ENCODE peak calls at places on chromosomes 7 and 10, in four cellular contexts. N is foreskin keratinocyte, B is Peyer's patch, V is IMR-90. K is an unnamed sample.
A peak's percentile ranks its signal among the peaks of the same experiment; 100 is the strongest.

GRCh38 chr7:157474685-157475084 is 137.9 kb downstream of the DNAJB6 start:
- DNase-seq in N (no peak), B (no peak), V (no peak), K (no peak)

GRCh38 chr7:107070710-107071109 is 26.2 kb downstream of the PRKAR2B start:
- DNase-seq in N (no peak), B (no peak), V (no peak), K (no peak)

GRCh38 chr7:71050492-71050891 is 81.5 kb upstream of the GALNT17 start:
- DNase-seq in N (no peak), B (no peak), V (no peak), K (no peak)

GRCh38 chr7:123588376-123588775 is 13.2 kb upstream of the ASB15 start:
- DNase-seq in N (no peak), B (no peak), V (no peak), K (no peak)

GRCh38 chr7:31466036-31466435 is 47.9 kb upstream of the ITPRID1 start:
- DNase-seq in N (no peak), B (no peak), V (no peak), K (no peak)

GRCh38 chr10:89550509-89550908 is 15.1 kb upstream of the SLC16A12 start:
- DNase-seq in N (no peak), B (no peak), V (peak; percentile 57), K (no peak)

GRCh38 chr7:44100458-44101303 is 3.5 kb upstream of the AEBP1 start:
- DNase-seq in N (no peak), B (peak; percentile 41), V (peak; percentile 78), K (no peak)

GRCh38 chr7:24192701-24193100 is 91.3 kb upstream of the NPY start:
- DNase-seq in N (no peak), B (no peak), V (no peak), K (no peak)

GRCh38 chr7:44431091-44431608 is 59.3 kb downstream of the NUDCD3 start:
- DNase-seq in N (no peak), B (no peak), V (peak; percentile 28), K (no peak)

GRCh38 chr7:128268233-128268632 is 27.2 kb downstream of the LEP start:
- DNase-seq in N (no peak), B (no peak), V (no peak), K (no peak)

GRCh38 chr7:24407965-24408364 is 124.0 kb downstream of the NPY start:
- DNase-seq in N (no peak), B (no peak), V (no peak), K (no peak)

GRCh38 chr10:77391605-77392235 is 245.9 kb downstream of the KCNMA1 start:
- DNase-seq in N (peak; percentile 55), B (peak; percentile 18), V (peak; percentile 87), K (no peak)

GRCh38 chr10:114697061-114697598 is 39.1 kb upstream of the ABLIM1 start:
- DNase-seq in N (peak; percentile 45), B (no peak), V (peak; percentile 37), K (no peak)

GRCh38 chr10:84820121-84820520 is 491.7 kb downstream of the CCSER2 start:
- DNase-seq in N (no peak), B (no peak), V (no peak), K (no peak)

GRCh38 chr10:59098811-59099452 is 77.5 kb upstream of the PHYHIPL start:
- DNase-seq in N (no peak), B (no peak), V (peak; percentile 41), K (no peak)

GRCh38 chr10:42149722-42150427 is 488.5 kb downstream of the ZNF33B start:
- DNase-seq in N (no peak), B (no peak), V (no peak), K (no peak)

GRCh38 chr10:97765201-97765600 is 6.6 kb downstream of the SFRP5 start:
- DNase-seq in N (no peak), B (peak; percentile 25), V (no peak), K (no peak)

GRCh38 chr10:873020-873419 is 58.5 kb downstream of the LARP4B start:
- DNase-seq in N (no peak), B (no peak), V (no peak), K (no peak)

GRCh38 chr7:72405389-72405788 is 6.7 kb downstream of the CALN1 start:
- DNase-seq in N (peak; percentile 10), B (no peak), V (no peak), K (peak; percentile 1)

GRCh38 chr7:105309235-105310156 is 79.2 kb downstream of the SRPK2 start:
- DNase-seq in N (no peak), B (no peak), V (no peak), K (no peak)

GRCh38 chr7:116316838-116317612 is 106.7 kb downstream of the TES start:
- DNase-seq in N (peak; percentile 99), B (no peak), V (peak; percentile 99), K (peak; percentile 99)

GRCh38 chr7:128893251-128894100 is 17.0 kb downstream of the KCP start:
- DNase-seq in N (peak; percentile 59), B (no peak), V (no peak), K (peak; percentile 54)

GRCh38 chr10:72567421-72567820 is 58.5 kb downstream of the MICU1 start:
- DNase-seq in N (peak; percentile 12), B (no peak), V (peak; percentile 28), K (peak; percentile 14)

GRCh38 chr10:52400564-52400963 is 86.5 kb downstream of the DKK1 start:
- DNase-seq in N (no peak), B (no peak), V (peak; percentile 50), K (no peak)

GRCh38 chr10:114301951-114302710 is 63.1 kb downstream of the VWA2 start:
- DNase-seq in N (no peak), B (no peak), V (no peak), K (no peak)

GRCh38 chr10:77565590-77566023 is 72.0 kb downstream of the KCNMA1 start:
- DNase-seq in N (no peak), B (no peak), V (no peak), K (no peak)

GRCh38 chr7:79930604-79931003 is 204.0 kb upstream of the GNAI1 start:
- DNase-seq in N (peak; percentile 20), B (no peak), V (peak; percentile 21), K (peak; percentile 36)

GRCh38 chr7:14888904-14889482 is 13.6 kb downstream of the DGKB start:
- DNase-seq in N (no peak), B (no peak), V (no peak), K (no peak)

GRCh38 chr7:128740996-128741395 is 1.8 kb downstream of the CALU start:
- DNase-seq in N (no peak), B (no peak), V (no peak), K (no peak)

GRCh38 chr7:690478-691360 is 35.8 kb upstream of the DNAAF5 start:
- DNase-seq in N (no peak), B (no peak), V (peak; percentile 12), K (no peak)

DNA sequence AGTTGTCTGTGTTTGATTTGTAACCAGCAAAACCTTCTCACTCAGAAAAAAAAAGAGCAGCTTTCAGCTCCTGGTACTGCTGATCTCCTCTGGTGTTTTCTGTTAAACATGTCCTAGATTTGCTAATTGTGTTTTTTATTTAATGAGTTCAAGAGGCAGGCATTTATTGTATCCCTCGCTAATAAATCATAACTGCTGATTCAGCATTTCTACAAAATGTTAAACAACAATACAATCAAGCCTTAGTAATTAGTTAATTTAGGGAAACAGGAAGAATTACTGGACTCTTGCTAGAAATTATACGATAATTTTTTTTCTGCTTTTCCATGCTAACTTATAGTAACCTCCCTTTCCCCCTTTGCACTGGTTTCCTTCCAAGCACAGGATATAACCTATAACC is 66.8 kb upstream of the NRP1 start:
- DNase-seq in N (no peak), B (no peak), V (no peak), K (no peak)
- H3K27ac ChIP-seq in N (no peak overlapping the region), B (no peak overlapping the region), V (no peak overlapping the region), K (no peak overlapping the region)

GRCh38 chr10:62803993-62804383 is 532 bp upstream of the ADO start:
- DNase-seq in N (no peak), B (no peak), V (peak; percentile 33), K (no peak)

GRCh38 chr10:62810131-62810530 is 5.6 kb downstream of the ADO start:
- DNase-seq in N (no peak), B (no peak), V (no peak), K (no peak)

GRCh38 chr10:62806246-62806645 is 1.7 kb downstream of the ADO start:
- DNase-seq in N (no peak), B (no peak), V (peak; percentile 25), K (no peak)

GRCh38 chr10:62805139-62806092 is 896 bp downstream of the ADO start:
- DNase-seq in N (peak; percentile 20), B (peak; percentile 54), V (peak; percentile 47), K (no peak)

DNA sequence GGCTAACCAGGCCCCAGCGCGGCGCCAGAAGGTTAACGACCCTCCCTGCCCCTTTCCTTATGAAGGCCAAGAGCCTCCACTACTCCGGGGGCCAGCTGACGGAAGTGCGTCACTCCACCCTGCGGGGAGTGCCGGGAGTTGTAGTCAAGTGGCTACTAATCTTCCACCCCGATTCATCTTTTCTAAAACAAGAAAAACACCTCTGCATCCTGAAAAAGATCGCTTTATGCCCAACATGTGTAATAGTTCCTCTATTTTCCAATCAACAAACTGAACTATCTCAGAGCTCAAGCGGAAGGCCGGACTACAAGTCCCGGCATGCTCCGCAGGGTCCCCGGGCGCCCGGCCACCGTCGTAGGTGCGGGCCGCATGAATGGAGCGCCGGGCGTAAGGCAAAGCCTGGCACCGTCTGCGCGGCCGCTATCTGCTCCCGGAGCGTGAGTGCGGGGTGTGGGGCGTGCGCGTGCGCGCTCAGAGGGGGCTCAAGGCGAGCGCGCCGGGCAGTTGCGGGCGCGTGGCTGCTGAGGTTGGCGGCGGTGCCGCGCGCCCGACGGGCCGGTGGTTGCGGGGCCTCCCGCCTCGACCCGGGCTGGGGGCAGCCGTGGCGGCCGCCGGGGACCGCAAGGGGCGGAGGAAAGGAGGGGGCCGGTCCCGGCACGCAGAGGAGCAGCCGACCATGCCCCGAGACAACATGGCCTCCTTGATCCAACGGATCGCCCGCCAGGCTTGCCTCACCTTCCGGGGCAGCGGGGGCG is at the start of gene ADO:
- DNase-seq in N (peak; percentile 62), B (peak; percentile 84), V (peak; percentile 79), K (peak; percentile 29)
- H3K27ac ChIP-seq in N (peak within 1 kb of the TSS; percentile 78), B (peak within 1 kb of the TSS; percentile 90), V (peak within 1 kb of the TSS; percentile 99), K (peak within 1 kb of the TSS; percentile 89)

GRCh38 chr10:21427804-21428481 is 97.5 kb downstream of the SKIDA1 start:
- DNase-seq in N (peak; percentile 56), B (no peak), V (peak; percentile 35), K (no peak)

GRCh38 chr10:21432266-21432665 is 93.2 kb downstream of the SKIDA1 start:
- DNase-seq in N (peak; percentile 8), B (no peak), V (no peak), K (no peak)

GRCh38 chr10:21431799-21432198 is 93.7 kb downstream of the SKIDA1 start:
- DNase-seq in N (no peak), B (no peak), V (no peak), K (no peak)
- H3K27ac ChIP-seq in N (no peak overlapping the region), B (no peak overlapping the region), V (no peak overlapping the region), K (peak overlapping the region; percentile 4)

GRCh38 chr10:100561005-100561404 is 25.3 kb downstream of the HIF1AN start:
- DNase-seq in N (no peak), B (no peak), V (no peak), K (no peak)
- H3K27ac ChIP-seq in N (no peak overlapping the region), B (no peak overlapping the region), V (no peak overlapping the region), K (no peak overlapping the region)

GRCh38 chr7:17408245-17408903 is 109.9 kb downstream of the AHR start:
- DNase-seq in N (peak; percentile 61), B (no peak), V (peak; percentile 95), K (peak; percentile 77)
- H3K27ac ChIP-seq in N (no peak overlapping the region), B (no peak overlapping the region), V (peak overlapping the region; percentile 74), K (peak overlapping the region; percentile 48)

K was measured in epithelial cell of prostate.